ENCODE peak calls at places on chromosomes 4 and X, in seven cellular contexts. V is T-helper 1 cell, A is astrocyte of the spinal cord, D is NCI-H2081, S is choroid plexus epithelial cell, Y is M059J, X is body of pancreas. H is an unnamed sample.

GRCh38 chrX:12206413-12206812 is 68.1 kb downstream of the FRMPD4 start:
- DNase-seq in Y (no peak), D (no peak), X (no peak), V (no peak), A (no peak), S (no peak), H (no peak)

GRCh38 chr4:110224812-110225211 is 26.4 kb upstream of the ELOVL6 start:
- DNase-seq in V (no peak), A (no peak), S (no peak), Y (no peak), D (no peak), X (no peak), H (no peak)

GRCh38 chrX:19382500-19383145 is 38.9 kb downstream of the PDHA1 start:
- DNase-seq in V (no peak), S (peak), X (peak), D (no peak), A (peak), Y (peak), H (peak)

GRCh38 chrX:18428006-18428405 is 2.6 kb downstream of the CDKL5 start:
- DNase-seq in D (no peak), S (no peak), X (no peak), V (no peak), Y (no peak), A (no peak), H (no peak)

GRCh38 chr4:3710451-3711182 is 55.6 kb upstream of the ADRA2C start:
- DNase-seq in S (no peak), A (no peak), D (no peak), V (no peak), X (peak), Y (no peak), H (no peak)

GRCh38 chr4:7978489-7978888 is 38.8 kb upstream of the AFAP1 start:
- DNase-seq in A (no peak), Y (peak), X (no peak), D (peak), S (no peak), V (no peak), H (no peak)

GRCh38 chr4:88690355-88690754 is 7.3 kb downstream of the NAP1L5 start:
- DNase-seq in A (no peak), X (no peak), V (no peak), Y (peak), S (peak), D (no peak), H (no peak)

GRCh38 chrX:48533165-48533564 is 6.3 kb upstream of the TBC1D25 start:
- DNase-seq in A (no peak), X (no peak), D (no peak), S (no peak), Y (no peak), V (no peak), H (no peak)

GRCh38 chrX:42093756-42094155 is 170.4 kb upstream of the CASK start:
- DNase-seq in Y (peak), D (no peak), X (no peak), A (no peak), V (no peak), S (peak), H (no peak)

GRCh38 chr4:82268050-82268825 is 105.6 kb downstream of the HNRNPD start:
- DNase-seq in Y (peak), A (peak), D (peak), V (peak), S (peak), X (peak), H (peak)

GRCh38 chr4:61786226-61786625 is 586.1 kb downstream of the ADGRL3 start:
- DNase-seq in X (no peak), S (no peak), A (no peak), V (no peak), D (no peak), Y (no peak), H (no peak)

GRCh38 chrX:100587846-100588245 is 3.1 kb downstream of the TNMD start:
- DNase-seq in X (no peak), S (no peak), D (no peak), Y (no peak), A (no peak), V (no peak), H (no peak)

GRCh38 chr4:150366487-150366999 is 215.4 kb upstream of the MAB21L2 start:
- DNase-seq in S (no peak), X (no peak), Y (no peak), D (no peak), V (no peak), A (no peak), H (no peak)

GRCh38 chrX:134718329-134719317 is 60.4 kb upstream of the PLAC1 start:
- DNase-seq in D (no peak), V (no peak), X (peak), Y (peak), A (peak), S (peak), H (no peak)

GRCh38 chrX:150664290-150664689 is 28.9 kb upstream of the MTMR1 start:
- DNase-seq in V (no peak), A (no peak), X (peak), S (peak), Y (peak), D (peak), H (no peak)

GRCh38 chr4:10981611-10982010 is 297.0 kb upstream of the CLNK start:
- DNase-seq in S (no peak), D (no peak), A (no peak), V (no peak), Y (no peak), X (no peak), H (no peak)

GRCh38 chrX:119682019-119682989 is 10.7 kb downstream of the SEPTIN6 start:
- DNase-seq in V (no peak), S (no peak), D (no peak), A (no peak), Y (no peak), X (no peak), H (no peak)

H was measured in progenitor cell of endocrine pancreas.